ENCODE peak calls at places on chromosomes 5 and 9, in ten cellular contexts. K, Y, F, Q, A, M, I, C, V and Z are unnamed samples.

GRCh38 chr5:159324097-159324760 is 6.1 kb downstream of the IL12B start:
- DNase-seq in Q (no peak), A (no peak), Y (no peak), V (no peak), K (no peak), M (no peak), C (no peak), I (no peak), F (no peak), Z (no peak)

GRCh38 chr9:126423022-126423708 is 96.5 kb downstream of the MVB12B start:
- DNase-seq in K (no peak), I (no peak), M (no peak), A (no peak), V (peak), C (no peak), Y (no peak), F (no peak), Q (no peak), Z (no peak)

GRCh38 chr5:151288180-151288579 is 15.4 kb downstream of the SLC36A3 start:
- DNase-seq in C (no peak), V (no peak), Y (peak), F (no peak), Q (no peak), I (no peak), A (no peak), M (no peak), K (peak), Z (peak)

GRCh38 chr9:84301851-84302250 is 38.7 kb downstream of the SLC28A3 start:
- DNase-seq in V (no peak), M (no peak), F (no peak), A (no peak), C (no peak), I (peak), Q (no peak), K (no peak), Y (no peak), Z (no peak)

GRCh38 chr5:159395202-159395601 is 64.9 kb upstream of the IL12B start:
- DNase-seq in K (no peak), C (no peak), Q (no peak), A (no peak), F (no peak), Y (no peak), V (no peak), I (no peak), M (no peak), Z (no peak)

GRCh38 chr5:132260051-132260450 is 2.6 kb downstream of the PDLIM4 start:
- DNase-seq in A (no peak), F (peak), Y (peak), Q (no peak), V (no peak), K (no peak), M (no peak), I (no peak), C (no peak), Z (no peak)

GRCh38 chr5:75053286-75054109 is 1.1 kb upstream of the GCNT4 start:
- DNase-seq in Y (peak), K (peak), I (peak), V (peak), A (peak), M (peak), C (peak), Q (peak), F (peak), Z (no peak)

GRCh38 chr5:163586431-163587033 is 81.1 kb downstream of the MAT2B start:
- DNase-seq in Q (no peak), I (no peak), V (no peak), F (no peak), C (no peak), M (no peak), A (no peak), Y (no peak), K (no peak), Z (no peak)

GRCh38 chr5:31581498-31582099 is 49.5 kb downstream of the C5orf22 start:
- DNase-seq in I (peak), V (peak), C (no peak), M (no peak), A (no peak), Q (no peak), Y (no peak), K (peak), F (peak), Z (no peak)

GRCh38 chr9:83384214-83384613 is 154.0 kb downstream of the FRMD3 start:
- DNase-seq in C (no peak), A (no peak), M (no peak), F (peak), V (no peak), Q (no peak), K (no peak), I (no peak), Y (no peak), Z (no peak)

GRCh38 chr9:73038613-73039012 is 85.8 kb upstream of the ALDH1A1 start:
- DNase-seq in F (no peak), I (no peak), K (no peak), M (no peak), A (no peak), C (no peak), Q (no peak), Y (no peak), V (no peak), Z (no peak)

GRCh38 chr5:1140188-1140817 is 28.4 kb upstream of the SLC12A7 start:
- DNase-seq in V (peak), M (peak), Y (peak), I (peak), Q (peak), A (peak), K (peak), F (peak), C (peak), Z (peak)

GRCh38 chr9:91809581-91810285 is 140.3 kb downstream of the ROR2 start:
- DNase-seq in Y (no peak), M (no peak), K (no peak), F (no peak), V (no peak), C (no peak), Q (no peak), A (peak), I (no peak), Z (no peak)

GRCh38 chr5:109920736-109921135 is 231.0 kb downstream of the MAN2A1 start:
- DNase-seq in F (no peak), Q (no peak), Y (no peak), M (no peak), I (no peak), V (no peak), A (no peak), C (no peak), K (no peak), Z (no peak)

GRCh38 chr5:141039517-141039916 is 11.7 kb upstream of the PCDHB1 start:
- DNase-seq in C (no peak), M (no peak), V (no peak), F (no peak), K (no peak), A (no peak), I (no peak), Q (no peak), Y (peak), Z (no peak)

GRCh38 chr5:55427157-55427556 is 107.6 kb downstream of the PLPP1 start:
- DNase-seq in F (no peak), V (no peak), M (no peak), Y (no peak), K (no peak), Q (no peak), A (no peak), C (no peak), I (no peak), Z (no peak)

GRCh38 chr5:2201011-2201410 is 318.3 kb upstream of the IRX4 start:
- DNase-seq in M (no peak), F (no peak), I (no peak), Q (no peak), A (no peak), C (no peak), Y (no peak), V (no peak), K (no peak), Z (no peak)

GRCh38 chr9:121990600-121991304 is 102.4 kb downstream of the TTLL11 start:
- DNase-seq in F (no peak), Q (no peak), I (no peak), M (no peak), A (no peak), V (no peak), Y (no peak), K (no peak), C (no peak), Z (no peak)

GRCh38 chr5:79093762-79094161 is 17.8 kb upstream of the BHMT start:
- DNase-seq in I (no peak), Q (no peak), A (no peak), V (no peak), C (no peak), Y (no peak), K (no peak), F (no peak), M (no peak), Z (no peak)

GRCh38 chr9:83981126-83981871 is 694 bp downstream of the RMI1 start:
- DNase-seq in F (peak), Q (no peak), K (no peak), Y (peak), M (no peak), A (no peak), V (no peak), C (no peak), I (peak), Z (no peak)

GRCh38 chr9:129307227-129307970 is 129.3 kb upstream of the IER5L start:
- DNase-seq in Y (no peak), F (no peak), V (no peak), C (no peak), K (no peak), I (no peak), A (no peak), M (no peak), Q (no peak), Z (no peak)

GRCh38 chr5:80711938-80712337 is 57.2 kb upstream of the DHFR start:
- DNase-seq in Q (no peak), M (no peak), C (no peak), A (no peak), F (peak), I (peak), Y (peak), K (peak), V (no peak), Z (peak)

GRCh38 chr5:31157719-31158118 is 35.8 kb upstream of the CDH6 start:
- DNase-seq in I (no peak), C (no peak), V (no peak), Q (no peak), A (no peak), Y (no peak), M (no peak), K (no peak), F (no peak), Z (no peak)

GRCh38 chr9:83956288-83957028 is 23.6 kb downstream of the HNRNPK start:
- DNase-seq in C (no peak), Y (peak), Q (peak), F (peak), A (peak), M (peak), K (peak), V (peak), I (no peak), Z (no peak)

GRCh38 chr5:90264930-90265857 is 144.4 kb downstream of the CETN3 start:
- DNase-seq in M (peak), A (no peak), Q (peak), Y (peak), I (peak), C (peak), F (peak), V (peak), K (peak), Z (peak)

GRCh38 chr9:122076773-122077172 is 16.3 kb downstream of the TTLL11 start:
- DNase-seq in Y (no peak), C (no peak), M (no peak), F (no peak), I (no peak), A (no peak), K (no peak), V (no peak), Q (no peak), Z (no peak)

GRCh38 chr5:179478624-179479023 is 71.7 kb upstream of the RUFY1 start:
- DNase-seq in K (no peak), V (no peak), Q (no peak), F (no peak), C (no peak), A (no peak), M (no peak), I (no peak), Y (no peak), Z (no peak)